ENCODE peak calls at places on chromosomes 6 and 20, in six cellular contexts. S is SK-N-SH, B is IMR-90, K is HepG2, H is K562, U is GM12878. G is an unnamed sample.

GRCh38 chr6:218153-219018 is 73.9 kb upstream of the DUSP22 start:
- DNase-seq in S (no peak), B (no peak), K (no peak), H (no peak), U (peak; percentile 83), G (no peak)

GRCh38 chr6:19849196-19849595 is 12.0 kb downstream of the ID4 start:
- DNase-seq in S (no peak), B (no peak), K (no peak), H (no peak), U (no peak), G (no peak)

GRCh38 chr20:47274449-47275108 is 81.9 kb downstream of the ZMYND8 start:
- DNase-seq in S (no peak), B (peak; percentile 97), K (peak; percentile 71), H (no peak), U (peak; percentile 87), G (peak; percentile 93)

GRCh38 chr6:108080010-108080780 is 5.7 kb upstream of the OSTM1 start:
- DNase-seq in S (no peak), B (peak; percentile 58), K (no peak), H (no peak), U (no peak), G (no peak)

GRCh38 chr20:62197801-62198200 is 15.0 kb downstream of the MTG2 start:
- DNase-seq in S (no peak), B (no peak), K (no peak), H (no peak), U (no peak), G (no peak)

GRCh38 chr20:37526839-37527637 is 638 bp downstream of the BLCAP start:
- DNase-seq in S (peak; percentile 49), B (peak; percentile 27), K (no peak), H (peak; percentile 39), U (no peak), G (peak; percentile 22)

GRCh38 chr6:148629197-148629909 is 117.5 kb upstream of the UST start:
- DNase-seq in S (no peak), B (peak; percentile 44), K (no peak), H (no peak), U (no peak), G (no peak)

GRCh38 chr6:168071620-168072019 is 7.4 kb downstream of the FRMD1 start:
- DNase-seq in S (no peak), B (no peak), K (peak; percentile 35), H (peak; percentile 54), U (no peak), G (peak; percentile 12)

GRCh38 chr6:153092082-153093013 is 38.7 kb downstream of the RGS17 start:
- DNase-seq in S (no peak), B (peak; percentile 95), K (no peak), H (no peak), U (peak; percentile 43), G (peak; percentile 28)

GRCh38 chr20:11978496-11978895 is 60.8 kb downstream of the BTBD3 start:
- DNase-seq in S (no peak), B (peak; percentile 5), K (no peak), H (no peak), U (no peak), G (no peak)

GRCh38 chr6:109428889-109429477 is 11.4 kb downstream of the PPIL6 start:
- DNase-seq in S (no peak), B (peak; percentile 74), K (no peak), H (no peak), U (no peak), G (no peak)

GRCh38 chr6:161813156-161813555 is 539.3 kb upstream of the AGPAT4 start:
- DNase-seq in S (no peak), B (no peak), K (no peak), H (no peak), U (no peak), G (no peak)

GRCh38 chr6:97947841-97948240 is 664.8 kb upstream of the MMS22L start:
- DNase-seq in S (peak; percentile 7), B (peak; percentile 10), K (peak; percentile 1), H (no peak), U (no peak), G (no peak)

GRCh38 chr20:57590485-57591288 is 29.5 kb downstream of the ZBP1 start:
- DNase-seq in S (no peak), B (no peak), K (no peak), H (no peak), U (no peak), G (no peak)

GRCh38 chr6:15263780-15264374 is 18.0 kb downstream of the JARID2 start:
- DNase-seq in S (no peak), B (no peak), K (no peak), H (no peak), U (no peak), G (no peak)

GRCh38 chr20:24381886-24382285 is 87.5 kb upstream of the SYNDIG1 start:
- DNase-seq in S (no peak), B (no peak), K (no peak), H (no peak), U (no peak), G (no peak)

GRCh38 chr6:20879526-20879925 is 345.3 kb downstream of the CDKAL1 start:
- DNase-seq in S (no peak), B (no peak), K (peak; percentile 37), H (no peak), U (no peak), G (no peak)

GRCh38 chr20:48899881-48900280 is 21.6 kb upstream of the ARFGEF2 start:
- DNase-seq in S (no peak), B (no peak), K (no peak), H (no peak), U (no peak), G (no peak)

GRCh38 chr6:89239338-89239737 is 22.2 kb upstream of the GABRR1 start:
- DNase-seq in S (peak; percentile 34), B (no peak), K (no peak), H (peak; percentile 22), U (no peak), G (no peak)

GRCh38 chr6:33082702-33083101 is 6.9 kb downstream of the HLA-DPB1 start:
- DNase-seq in S (peak; percentile 27), B (peak; percentile 13), K (peak; percentile 55), H (peak; percentile 29), U (no peak), G (peak; percentile 50)

GRCh38 chr20:19433371-19434316 is 221.2 kb downstream of the SLC24A3 start:
- DNase-seq in S (no peak), B (no peak), K (no peak), H (no peak), U (no peak), G (no peak)

GRCh38 chr20:19806806-19807691 is 49.0 kb downstream of the RIN2 start:
- DNase-seq in S (peak; percentile 47), B (peak; percentile 35), K (no peak), H (no peak), U (no peak), G (peak; percentile 32)

GRCh38 chr6:16803294-16804006 is 42.2 kb upstream of the ATXN1 start:
- DNase-seq in S (no peak), B (peak; percentile 82), K (peak; percentile 56), H (no peak), U (no peak), G (no peak)

GRCh38 chr6:26087284-26088115 is at the start of gene HFE:
- DNase-seq in S (no peak), B (peak; percentile 68), K (peak; percentile 55), H (peak; percentile 59), U (no peak), G (peak; percentile 48)

GRCh38 chr6:94071835-94072234 is 652.5 kb upstream of the EPHA7 start:
- DNase-seq in S (no peak), B (no peak), K (no peak), H (no peak), U (no peak), G (no peak)

GRCh38 chr6:75852721-75853120 is 103.7 kb downstream of the MYO6 start:
- DNase-seq in S (no peak), B (peak; percentile 29), K (no peak), H (no peak), U (no peak), G (no peak)
- TF ChIP-seq SMC3 in S (no peak), B (no peak), K (no peak), H (no peak), U (no peak), G (no peak)

GRCh38 chr6:156852147-156852857 is 75.1 kb downstream of the ARID1B start:
- DNase-seq in S (no peak), B (no peak), K (no peak), H (no peak), U (no peak), G (no peak)

GRCh38 chr6:156854466-156855161 is 77.4 kb downstream of the ARID1B start:
- DNase-seq in S (no peak), B (no peak), K (no peak), H (no peak), U (no peak), G (no peak)

GRCh38 chr6:156851447-156851846 is 74.3 kb downstream of the ARID1B start:
- DNase-seq in S (no peak), B (no peak), K (no peak), H (no peak), U (no peak), G (no peak)

GRCh38 chr6:156853733-156854132 is 76.6 kb downstream of the ARID1B start:
- DNase-seq in S (no peak), B (no peak), K (no peak), H (no peak), U (no peak), G (no peak)

DNA sequence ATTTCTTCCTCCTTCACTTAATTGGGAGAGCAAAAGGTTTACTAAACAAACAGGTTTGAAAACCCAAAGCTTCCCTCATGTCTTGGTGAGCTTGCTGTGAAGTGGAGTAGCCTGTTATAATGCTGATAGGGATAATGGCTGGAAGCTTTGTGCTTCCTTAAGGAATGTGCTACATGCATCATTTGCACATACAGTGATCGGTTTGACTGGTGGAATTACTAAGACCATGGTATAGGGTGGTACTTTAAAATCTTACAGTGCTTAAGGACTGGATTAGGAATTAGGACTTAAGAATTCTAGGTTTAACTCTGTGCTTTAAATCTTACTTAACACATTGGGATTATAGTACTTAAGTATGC is 75.7 kb downstream of the ARID1B start:
- DNase-seq in S (no peak), B (no peak), K (no peak), H (no peak), U (no peak), G (no peak)
- TF ChIP-seq SMC3 in S (no peak), B (no peak), K (no peak), H (no peak), U (no peak), G (no peak)

GRCh38 chr6:154370545-154370944 is 13.9 kb upstream of the IPCEF1 start:
- DNase-seq in S (peak; percentile 52), B (peak; percentile 58), K (peak; percentile 25), H (no peak), U (no peak), G (no peak)
- TF ChIP-seq SMC3 in S (peak; percentile 64), B (peak; percentile 61), K (peak; percentile 23), H (no peak), U (peak; percentile 51), G (no peak)

GRCh38 chr20:4412216-4412615 is 309.5 kb upstream of the PRND start:
- DNase-seq in S (no peak), B (no peak), K (no peak), H (no peak), U (no peak), G (no peak)

GRCh38 chr20:4401601-4402000 is 320.1 kb upstream of the PRND start:
- DNase-seq in S (no peak), B (peak; percentile 68), K (no peak), H (no peak), U (no peak), G (no peak)

DNA sequence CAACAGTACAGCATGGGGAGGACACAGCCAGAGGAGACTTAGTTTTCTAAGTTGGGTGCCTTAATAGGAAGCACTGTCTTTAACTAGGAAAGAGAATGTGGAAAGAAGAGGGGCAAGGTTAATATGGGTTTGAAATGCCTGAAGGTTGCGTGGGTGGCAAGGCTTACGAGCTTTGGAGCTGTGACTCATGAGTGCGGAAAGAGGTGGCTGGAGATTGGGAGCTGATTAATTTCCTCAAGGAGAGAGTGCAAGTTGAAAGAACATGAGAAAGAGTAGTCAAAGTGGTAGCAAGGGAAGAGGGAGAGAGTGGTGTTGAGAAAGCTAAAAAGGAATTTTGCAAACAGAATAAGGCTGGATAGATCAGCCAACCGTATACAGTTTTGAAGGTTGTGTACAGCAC is 315.1 kb upstream of the PRND start:
- DNase-seq in S (no peak), B (peak; percentile 88), K (no peak), H (no peak), U (no peak), G (no peak)
- TF ChIP-seq SMC3 in S (no peak), B (no peak), K (no peak), H (no peak), U (no peak), G (no peak)